ENCODE peak calls at places on chromosomes 4 and X, in four cellular contexts. Z is mesendoderm, W is IMR-90, Q is neuronal stem cell. A is an unnamed sample.

GRCh38 chr4:6986067-6986780 is 56.9 kb upstream of the TADA2B start:
- DNase-seq in Z (peak; percentile 60), W (peak; percentile 84), Q (no peak), A (no peak)

GRCh38 chrX:23511783-23512182 is 155.5 kb upstream of the PRDX4 start:
- DNase-seq in Z (no peak), W (no peak), Q (no peak), A (no peak)

GRCh38 chrX:46642145-46642544 is 68.6 kb downstream of the CHST7 start:
- DNase-seq in Z (peak; percentile 43), W (peak; percentile 17), Q (no peak), A (no peak)

GRCh38 chr4:161799687-161800086 is 364.1 kb downstream of the FSTL5 start:
- DNase-seq in Z (no peak), W (peak; percentile 2), Q (no peak), A (no peak)

GRCh38 chrX:95885074-95885473 is 799.6 kb upstream of the DIAPH2 start:
- DNase-seq in Z (no peak), W (no peak), Q (no peak), A (no peak)

GRCh38 chrX:24026403-24026801 is 584 bp downstream of the KLHL15 start:
- DNase-seq in Z (peak; percentile 22), W (no peak), Q (no peak), A (no peak)

GRCh38 chrX:20829665-20830481 is 544.3 kb upstream of the CNKSR2 start:
- DNase-seq in Z (no peak), W (no peak), Q (no peak), A (no peak)

GRCh38 chr4:1598206-1598605 is 85.9 kb downstream of the FAM53A start:
- DNase-seq in Z (no peak), W (no peak), Q (no peak), A (no peak)

GRCh38 chrX:55524487-55524886 is 34.8 kb upstream of the USP51 start:
- DNase-seq in Z (peak; percentile 0), W (peak; percentile 3), Q (no peak), A (no peak)

GRCh38 chr4:8308856-8309771 is 39.6 kb downstream of the HTRA3 start:
- DNase-seq in Z (no peak), W (peak; percentile 44), Q (no peak), A (no peak)

GRCh38 chr4:3321295-3321889 is 28.6 kb downstream of the RGS12 start:
- DNase-seq in Z (no peak), W (no peak), Q (no peak), A (no peak)

GRCh38 chr4:16204505-16204904 is 21.8 kb downstream of the TAPT1 start:
- DNase-seq in Z (no peak), W (no peak), Q (no peak), A (no peak)

GRCh38 chr4:150237110-150237852 is 159.0 kb downstream of the DCLK2 start:
- DNase-seq in Z (no peak), W (peak; percentile 98), Q (no peak), A (no peak)

GRCh38 chr4:89797117-89797516 is 39.8 kb downstream of the SNCA start:
- DNase-seq in Z (no peak), W (peak; percentile 34), Q (no peak), A (no peak)

GRCh38 chr4:1329408-1330371 is 17.3 kb upstream of the UVSSA start:
- DNase-seq in Z (no peak), W (no peak), Q (no peak), A (no peak)

GRCh38 chr4:42390622-42391355 is 6.5 kb upstream of the SHISA3 start:
- DNase-seq in Z (no peak), W (no peak), Q (no peak), A (no peak)

GRCh38 chr4:73683033-73683432 is 57.3 kb upstream of the CXCL8 start:
- DNase-seq in Z (no peak), W (no peak), Q (no peak), A (no peak)

GRCh38 chr4:166282081-166282770 is 409.2 kb downstream of the TLL1 start:
- DNase-seq in Z (no peak), W (no peak), Q (no peak), A (no peak)

GRCh38 chr4:75126058-75126457 is 193.1 kb downstream of the PARM1 start:
- DNase-seq in Z (no peak), W (no peak), Q (no peak), A (no peak)
- H2BK15ac ChIP-seq in Z (no peak overlapping the region), W (no peak overlapping the region), Q (no peak overlapping the region), A (no peak overlapping the region)

GRCh38 chr4:140856692-140857091 is 100.5 kb upstream of the TBC1D9 start:
- DNase-seq in Z (peak; percentile 92), W (peak; percentile 22), Q (no peak), A (peak; percentile 60)
- H2BK15ac ChIP-seq in Z (no peak overlapping the region), W (no peak overlapping the region), Q (no peak overlapping the region), A (no peak overlapping the region)

GRCh38 chr4:38154681-38155588 is 194.7 kb downstream of the PTTG2 start:
- DNase-seq in Z (no peak), W (no peak), Q (no peak), A (no peak)
- H2BK15ac ChIP-seq in Z (no peak overlapping the region), W (no peak overlapping the region), Q (no peak overlapping the region), A (no peak overlapping the region)

DNA sequence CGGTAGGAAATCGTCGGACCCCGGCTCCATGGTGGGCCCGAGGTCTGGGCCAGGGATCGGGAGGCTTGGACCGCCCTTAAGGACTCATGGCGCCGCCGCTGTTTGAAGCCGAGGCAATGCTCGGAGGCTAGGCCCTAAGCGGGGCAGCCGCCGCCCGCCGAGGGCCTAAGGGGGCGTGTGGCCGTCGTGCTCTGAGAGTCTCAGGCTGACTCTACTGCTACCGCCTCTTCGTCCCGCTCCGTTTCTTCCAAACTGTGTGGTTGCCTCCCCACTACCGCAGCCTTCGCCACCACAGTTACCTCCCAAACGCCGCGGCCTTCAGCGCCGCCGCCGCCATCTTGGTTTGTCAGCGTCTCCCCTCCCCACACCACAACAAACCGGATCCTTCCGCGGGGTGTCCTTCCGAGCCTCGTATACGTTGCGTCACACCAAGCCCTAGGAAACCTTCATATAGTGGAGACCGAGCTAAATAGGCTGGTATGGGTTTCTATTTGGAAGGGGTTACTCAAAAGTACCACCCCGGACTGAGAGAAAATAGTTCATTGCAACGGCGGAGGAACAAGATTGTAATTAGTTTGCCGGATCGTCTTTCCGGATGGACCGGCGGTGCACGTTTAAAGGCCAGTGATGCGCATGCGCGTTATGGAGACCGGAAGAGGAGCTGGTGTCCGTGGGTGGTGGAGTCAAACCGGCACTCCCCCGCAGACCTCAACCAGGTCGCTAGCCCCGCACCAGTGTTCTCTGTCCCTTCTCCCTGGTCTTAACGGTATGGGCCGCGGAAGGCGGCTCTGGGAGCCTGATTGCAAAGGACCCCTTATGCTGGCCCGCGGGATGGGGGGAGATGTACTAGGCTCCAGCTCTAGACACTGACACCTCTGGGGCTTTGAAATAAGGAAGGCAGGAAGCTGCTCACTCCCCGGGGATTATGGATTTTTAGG is at the start of gene KDM5C:
- DNase-seq in Z (peak; percentile 95), W (peak; percentile 94), Q (peak; percentile 92), A (peak; percentile 93)
- H2BK15ac ChIP-seq in Z (no peak within 1 kb of the TSS), W (peak within 1 kb of the TSS; percentile 93), Q (no peak within 1 kb of the TSS), A (no peak within 1 kb of the TSS)

DNA sequence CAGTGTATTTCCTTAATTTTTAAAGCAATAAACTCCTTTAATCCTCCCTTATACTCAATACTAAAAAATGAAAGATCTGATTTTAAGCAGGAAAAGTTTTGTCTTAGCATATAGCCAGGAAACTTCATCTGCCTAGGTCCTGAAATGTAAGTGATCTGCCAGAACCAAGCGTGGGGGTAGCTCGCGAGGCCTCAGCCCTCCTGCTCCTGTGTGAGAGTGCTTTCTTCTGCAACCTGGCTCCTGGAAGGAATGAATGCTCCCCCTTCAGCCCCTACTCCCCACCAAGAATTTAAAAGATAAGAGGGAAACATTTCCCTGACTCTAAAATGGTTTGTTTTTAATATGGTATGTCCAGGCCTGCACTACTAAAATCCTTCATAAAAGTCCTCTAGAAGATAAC is 160.0 kb downstream of the CBR4 start:
- DNase-seq in Z (peak; percentile 40), W (no peak), Q (no peak), A (no peak)
- H2BK15ac ChIP-seq in Z (no peak overlapping the region), W (no peak overlapping the region), Q (no peak overlapping the region), A (no peak overlapping the region)

DNA sequence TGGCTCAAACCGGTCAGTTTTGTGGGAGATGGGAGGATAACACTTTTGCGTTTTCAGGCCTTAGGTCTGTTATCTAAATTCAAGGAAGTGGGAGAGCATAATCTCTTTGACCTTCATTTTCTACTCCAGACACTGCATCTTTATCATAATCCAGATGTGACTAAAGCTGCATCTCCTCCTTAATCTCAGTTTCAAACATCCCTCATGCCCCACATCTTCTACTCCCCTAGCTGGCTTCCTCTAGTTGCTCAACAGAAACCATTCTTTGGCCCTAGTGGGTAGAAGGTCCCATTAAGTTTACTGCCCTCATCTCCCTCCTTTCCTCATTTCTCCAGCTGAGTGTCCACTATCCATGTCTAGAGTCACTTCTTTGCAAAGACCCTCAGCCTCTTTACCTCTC is 18.8 kb upstream of the RASL11B start:
- DNase-seq in Z (no peak), W (no peak), Q (no peak), A (no peak)
- H2BK15ac ChIP-seq in Z (no peak overlapping the region), W (peak overlapping the region; percentile 58), Q (no peak overlapping the region), A (no peak overlapping the region)

DNA sequence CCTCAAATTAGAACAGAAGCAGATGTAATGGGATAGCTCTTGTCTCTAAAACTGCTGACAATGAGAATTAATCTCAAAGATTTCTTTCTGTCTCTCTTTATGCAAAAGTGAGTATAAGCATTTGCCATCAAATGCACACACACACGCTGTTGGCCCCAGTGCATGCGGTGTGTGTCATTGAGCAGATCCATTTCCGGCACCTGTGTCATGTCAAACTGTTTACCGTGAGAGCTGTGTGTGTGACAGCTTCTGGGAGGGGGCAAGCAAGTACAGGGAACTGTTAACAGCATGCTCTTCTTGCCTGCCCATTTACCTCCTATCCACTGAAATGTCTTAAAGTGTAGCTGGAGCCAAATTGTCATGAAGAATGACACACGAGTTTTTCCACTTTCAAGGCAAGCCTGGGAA is 297.9 kb upstream of the FAT4 start:
- DNase-seq in Z (no peak), W (no peak), Q (no peak), A (no peak)
- H2BK15ac ChIP-seq in Z (no peak overlapping the region), W (no peak overlapping the region), Q (no peak overlapping the region), A (no peak overlapping the region)

A was measured in H9.